ENCODE peak calls at places on chromosomes 2 and 18, in six cellular contexts. One of them, this sample, is unnamed.

GRCh38 chr2:239819974-239820555 is 205.1 kb downstream of the NDUFA10 start:
- DNase-seq in HepG2: no peak
- DNase-seq in GM12891: no peak
- DNase-seq in K562: peak
- DNase-seq in H1: no peak
- DNase-seq in GM12878: no peak
- DNase-seq in this sample: no peak

GRCh38 chr2:747774-748351 is 70.7 kb upstream of the TMEM18 start:
- DNase-seq in HepG2: no peak
- DNase-seq in GM12891: no peak
- DNase-seq in K562: no peak
- DNase-seq in H1: no peak
- DNase-seq in GM12878: no peak
- DNase-seq in this sample: no peak

GRCh38 chr2:20156826-20157605 is 67.9 kb downstream of the SDC1 start:
- DNase-seq in HepG2: no peak
- DNase-seq in GM12891: no peak
- DNase-seq in K562: no peak
- DNase-seq in H1: no peak
- DNase-seq in GM12878: peak
- DNase-seq in this sample: no peak

GRCh38 chr2:117557626-117558025 is 256.9 kb upstream of the DDX18 start:
- DNase-seq in HepG2: no peak
- DNase-seq in GM12891: no peak
- DNase-seq in K562: no peak
- DNase-seq in H1: no peak
- DNase-seq in GM12878: no peak
- DNase-seq in this sample: no peak

GRCh38 chr2:60447943-60448342 is 105.5 kb downstream of the BCL11A start:
- DNase-seq in HepG2: no peak
- DNase-seq in GM12891: no peak
- DNase-seq in K562: no peak
- DNase-seq in H1: no peak
- DNase-seq in GM12878: no peak
- DNase-seq in this sample: no peak

GRCh38 chr2:191439481-191439880 is 194.3 kb downstream of the MYO1B start:
- DNase-seq in HepG2: peak
- DNase-seq in GM12891: no peak
- DNase-seq in K562: no peak
- DNase-seq in H1: no peak
- DNase-seq in GM12878: no peak
- DNase-seq in this sample: no peak

GRCh38 chr2:69667805-69668382 is 24.4 kb upstream of the AAK1 start:
- DNase-seq in HepG2: no peak
- DNase-seq in GM12891: no peak
- DNase-seq in K562: no peak
- DNase-seq in H1: no peak
- DNase-seq in GM12878: no peak
- DNase-seq in this sample: no peak

GRCh38 chr2:144596074-144596871 is 76.4 kb upstream of the ZEB2 start:
- DNase-seq in HepG2: peak
- DNase-seq in GM12891: no peak
- DNase-seq in K562: no peak
- DNase-seq in H1: no peak
- DNase-seq in GM12878: no peak
- DNase-seq in this sample: no peak

GRCh38 chr18:78542204-78542603 is 437.4 kb upstream of the SALL3 start:
- DNase-seq in HepG2: no peak
- DNase-seq in GM12891: no peak
- DNase-seq in K562: no peak
- DNase-seq in H1: peak
- DNase-seq in GM12878: no peak
- DNase-seq in this sample: no peak

GRCh38 chr2:196266855-196267254 is 95.5 kb upstream of the STK17B start:
- DNase-seq in HepG2: no peak
- DNase-seq in GM12891: no peak
- DNase-seq in K562: no peak
- DNase-seq in H1: no peak
- DNase-seq in GM12878: no peak
- DNase-seq in this sample: no peak

GRCh38 chr18:61892683-61893303 is at the start of gene RNF152:
- DNase-seq in HepG2: no peak
- DNase-seq in GM12891: no peak
- DNase-seq in K562: no peak
- DNase-seq in H1: peak
- DNase-seq in GM12878: no peak
- DNase-seq in this sample: no peak

GRCh38 chr2:42906557-42907380 is 114.4 kb upstream of the HAAO start:
- DNase-seq in HepG2: no peak
- DNase-seq in GM12891: no peak
- DNase-seq in K562: peak
- DNase-seq in H1: peak
- DNase-seq in GM12878: no peak
- DNase-seq in this sample: no peak

GRCh38 chr2:146981921-146982320 is 862.9 kb upstream of the ACVR2A start:
- DNase-seq in HepG2: no peak
- DNase-seq in GM12891: no peak
- DNase-seq in K562: no peak
- DNase-seq in H1: no peak
- DNase-seq in GM12878: no peak
- DNase-seq in this sample: no peak

GRCh38 chr2:121038831-121039230 is 246.2 kb downstream of the TFCP2L1 start:
- DNase-seq in HepG2: no peak
- DNase-seq in GM12891: no peak
- DNase-seq in K562: no peak
- DNase-seq in H1: no peak
- DNase-seq in GM12878: no peak
- DNase-seq in this sample: no peak

GRCh38 chr2:42252464-42252863 is 83.3 kb downstream of the EML4 start:
- DNase-seq in HepG2: no peak
- DNase-seq in GM12891: no peak
- DNase-seq in K562: no peak
- DNase-seq in H1: no peak
- DNase-seq in GM12878: no peak
- DNase-seq in this sample: no peak

GRCh38 chr2:9982248-9982647 is 30.8 kb downstream of the GRHL1 start:
- DNase-seq in HepG2: no peak
- DNase-seq in GM12891: no peak
- DNase-seq in K562: no peak
- DNase-seq in H1: no peak
- DNase-seq in GM12878: no peak
- DNase-seq in this sample: no peak

GRCh38 chr2:111667542-111668273 is 216.3 kb downstream of the ANAPC1 start:
- DNase-seq in HepG2: peak
- DNase-seq in GM12891: no peak
- DNase-seq in K562: no peak
- DNase-seq in H1: peak
- DNase-seq in GM12878: no peak
- DNase-seq in this sample: no peak

GRCh38 chr18:23311346-23312103 is 141.6 kb upstream of the RIOK3 start:
- DNase-seq in HepG2: no peak
- DNase-seq in GM12891: no peak
- DNase-seq in K562: no peak
- DNase-seq in H1: no peak
- DNase-seq in GM12878: no peak
- DNase-seq in this sample: no peak

GRCh38 chr2:28610583-28611201 is 114.8 kb downstream of the PLB1 start:
- DNase-seq in HepG2: peak
- DNase-seq in GM12891: no peak
- DNase-seq in K562: peak
- DNase-seq in H1: no peak
- DNase-seq in GM12878: no peak
- DNase-seq in this sample: no peak

GRCh38 chr18:22971038-22971437 is 37.9 kb downstream of the RBBP8 start:
- DNase-seq in HepG2: no peak
- DNase-seq in GM12891: no peak
- DNase-seq in K562: no peak
- DNase-seq in H1: no peak
- DNase-seq in GM12878: no peak
- DNase-seq in this sample: no peak

GRCh38 chr2:37526856-37527255 is 144.6 kb downstream of the CDC42EP3 start:
- DNase-seq in HepG2: no peak
- DNase-seq in GM12891: no peak
- DNase-seq in K562: no peak
- DNase-seq in H1: no peak
- DNase-seq in GM12878: no peak
- DNase-seq in this sample: no peak

GRCh38 chr18:69999671-70000070 is 52.0 kb upstream of the CD226 start:
- DNase-seq in HepG2: no peak
- DNase-seq in GM12891: no peak
- DNase-seq in K562: no peak
- DNase-seq in H1: no peak
- DNase-seq in GM12878: no peak
- DNase-seq in this sample: no peak

GRCh38 chr2:231679906-231680283 is 28.4 kb upstream of the PTMA start:
- DNase-seq in HepG2: no peak
- DNase-seq in GM12891: no peak
- DNase-seq in K562: no peak
- DNase-seq in H1: no peak
- DNase-seq in GM12878: no peak
- DNase-seq in this sample: no peak

GRCh38 chr2:175449616-175450015 is 268.1 kb upstream of the ATP5MC3 start:
- DNase-seq in HepG2: no peak
- DNase-seq in GM12891: no peak
- DNase-seq in K562: no peak
- DNase-seq in H1: no peak
- DNase-seq in GM12878: no peak
- DNase-seq in this sample: no peak

GRCh38 chr2:175450029-175450428 is 268.5 kb upstream of the ATP5MC3 start:
- DNase-seq in HepG2: no peak
- DNase-seq in GM12891: no peak
- DNase-seq in K562: no peak
- DNase-seq in H1: no peak
- DNase-seq in GM12878: no peak
- DNase-seq in this sample: no peak

GRCh38 chr2:175441361-175441760 is 259.9 kb upstream of the ATP5MC3 start:
- DNase-seq in HepG2: no peak
- DNase-seq in GM12891: no peak
- DNase-seq in K562: no peak
- DNase-seq in H1: no peak
- DNase-seq in GM12878: no peak
- DNase-seq in this sample: no peak

GRCh38 chr2:175446201-175446600 is 264.7 kb upstream of the ATP5MC3 start:
- DNase-seq in HepG2: no peak
- DNase-seq in GM12891: no peak
- DNase-seq in K562: no peak
- DNase-seq in H1: no peak
- DNase-seq in GM12878: no peak
- DNase-seq in this sample: no peak

DNA sequence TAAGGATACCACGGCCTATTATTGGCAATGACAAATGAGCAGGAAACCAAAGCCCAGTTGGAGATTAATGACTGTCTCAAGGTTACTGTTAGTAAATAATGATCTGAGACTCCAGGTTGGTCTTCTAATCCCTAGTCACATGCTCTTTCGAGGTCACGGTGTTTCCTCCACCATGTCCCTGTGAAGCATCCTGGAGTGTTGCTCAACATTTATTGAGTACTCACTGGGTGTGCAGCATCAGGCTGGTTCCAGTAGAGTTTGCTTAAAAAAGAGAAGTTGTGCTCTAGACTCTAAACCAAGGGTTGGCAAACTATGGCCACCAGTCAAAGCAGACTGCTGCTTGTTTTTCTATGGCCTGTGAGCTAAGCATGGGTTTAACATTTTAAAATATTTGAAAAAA is 263.8 kb upstream of the ATP5MC3 start:
- DNase-seq in HepG2: peak
- DNase-seq in GM12891: no peak
- DNase-seq in K562: no peak
- DNase-seq in H1: no peak
- DNase-seq in GM12878: no peak
- DNase-seq in this sample: no peak
- TF ChIP-seq POLR2AphosphoS5 in HepG2: no peak
- TF ChIP-seq POLR2AphosphoS5 in GM12891: no peak
- TF ChIP-seq POLR2AphosphoS5 in K562: no peak
- TF ChIP-seq POLR2AphosphoS5 in H1: no peak
- TF ChIP-seq POLR2AphosphoS5 in GM12878: no peak
- TF ChIP-seq POLR2AphosphoS5 in this sample: no peak

DNA sequence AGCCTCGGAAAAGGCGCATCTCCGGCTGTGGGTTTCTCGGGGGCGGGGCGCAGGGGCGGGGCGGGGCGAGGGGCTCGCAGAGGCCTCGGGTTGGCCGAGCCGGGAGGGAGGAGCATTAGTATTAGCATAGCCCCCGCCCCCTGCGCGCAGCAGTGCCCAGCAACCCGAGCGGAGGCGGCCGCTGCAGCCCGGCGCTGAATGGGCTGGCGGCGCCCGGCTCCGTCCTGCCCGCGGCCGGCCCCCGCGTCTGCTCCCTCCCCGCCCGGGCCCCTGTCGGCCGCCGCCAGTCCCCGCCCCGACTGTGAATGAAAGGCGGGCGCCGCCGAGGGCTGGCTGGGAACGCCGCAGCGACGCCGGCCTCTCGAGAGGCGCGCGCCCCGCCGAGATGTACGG is at the start of gene EFR3B:
- DNase-seq in HepG2: peak
- DNase-seq in GM12891: peak
- DNase-seq in K562: peak
- DNase-seq in H1: peak
- DNase-seq in GM12878: peak
- DNase-seq in this sample: peak
- TF ChIP-seq POLR2A in HepG2: no peak
- TF ChIP-seq POLR2A in GM12891: no peak
- TF ChIP-seq POLR2A in K562: no peak
- TF ChIP-seq POLR2A in H1: no peak
- TF ChIP-seq POLR2A in GM12878: peak
- TF ChIP-seq POLR2A in this sample: peak

GRCh38 chr2:142915502-142915901 is 38.0 kb downstream of the KYNU start:
- DNase-seq in HepG2: no peak
- DNase-seq in GM12891: no peak
- DNase-seq in K562: no peak
- DNase-seq in H1: no peak
- DNase-seq in GM12878: no peak
- DNase-seq in this sample: no peak
- TF ChIP-seq TAF1 in HepG2: no peak
- TF ChIP-seq TAF1 in GM12891: no peak
- TF ChIP-seq TAF1 in K562: no peak
- TF ChIP-seq TAF1 in H1: no peak
- TF ChIP-seq TAF1 in GM12878: no peak
- TF ChIP-seq TAF1 in this sample: no peak

GRCh38 chr18:75341897-75342296 is 85.6 kb downstream of the SMIM21 start:
- DNase-seq in HepG2: no peak
- DNase-seq in GM12891: no peak
- DNase-seq in K562: no peak
- DNase-seq in H1: no peak
- DNase-seq in GM12878: no peak
- DNase-seq in this sample: no peak

GRCh38 chr18:75337348-75337747 is 90.2 kb downstream of the SMIM21 start:
- DNase-seq in HepG2: no peak
- DNase-seq in GM12891: no peak
- DNase-seq in K562: no peak
- DNase-seq in H1: no peak
- DNase-seq in GM12878: no peak
- DNase-seq in this sample: no peak

GRCh38 chr18:75343389-75343788 is 84.1 kb downstream of the SMIM21 start:
- DNase-seq in HepG2: no peak
- DNase-seq in GM12891: no peak
- DNase-seq in K562: no peak
- DNase-seq in H1: no peak
- DNase-seq in GM12878: no peak
- DNase-seq in this sample: no peak

GRCh38 chr18:75341267-75341666 is 86.2 kb downstream of the SMIM21 start:
- DNase-seq in HepG2: no peak
- DNase-seq in GM12891: no peak
- DNase-seq in K562: no peak
- DNase-seq in H1: no peak
- DNase-seq in GM12878: no peak
- DNase-seq in this sample: no peak

GRCh38 chr18:75340206-75340605 is 87.3 kb downstream of the SMIM21 start:
- DNase-seq in HepG2: no peak
- DNase-seq in GM12891: no peak
- DNase-seq in K562: no peak
- DNase-seq in H1: no peak
- DNase-seq in GM12878: no peak
- DNase-seq in this sample: no peak
- TF ChIP-seq POLR2AphosphoS5 in HepG2: no peak
- TF ChIP-seq POLR2AphosphoS5 in GM12891: no peak
- TF ChIP-seq POLR2AphosphoS5 in K562: no peak
- TF ChIP-seq POLR2AphosphoS5 in H1: no peak
- TF ChIP-seq POLR2AphosphoS5 in GM12878: no peak
- TF ChIP-seq POLR2AphosphoS5 in this sample: no peak

This sample was measured in GM12892.